ENCODE peak calls at places on chromosomes 13 and 19, in four cellular contexts. One of them, this sample, is unnamed.
A peak's percentile ranks its signal among the peaks of the same experiment; 100 is the strongest.

GRCh38 chr19:41000310-41000737 is 9.2 kb downstream of the CYP2B6 start:
- DNase-seq in OCI-LY7: no peak
- DNase-seq in Caco-2: no peak
- DNase-seq in pancreas: no peak
- DNase-seq in this sample: no peak

GRCh38 chr13:21219044-21219381 is 42.6 kb downstream of the MRPL57 start:
- DNase-seq in OCI-LY7: no peak
- DNase-seq in Caco-2: no peak
- DNase-seq in pancreas: no peak
- DNase-seq in this sample: no peak

GRCh38 chr13:75486146-75486545 is 4.2 kb upstream of the TBC1D4 start:
- DNase-seq in Caco-2: no peak
- DNase-seq in pancreas: no peak
- DNase-seq in OCI-LY7: no peak
- DNase-seq in this sample: no peak

GRCh38 chr13:40171566-40171965 is 494.9 kb downstream of the FOXO1 start:
- DNase-seq in OCI-LY7: no peak
- DNase-seq in pancreas: no peak
- DNase-seq in Caco-2: no peak
- DNase-seq in this sample: no peak

GRCh38 chr13:113122571-113123225 is at the start of gene F10:
- DNase-seq in pancreas: peak; percentile 77
- DNase-seq in Caco-2: peak; percentile 94
- DNase-seq in OCI-LY7: no peak
- DNase-seq in this sample: peak; percentile 52

GRCh38 chr13:30552567-30552966 is 65.2 kb upstream of the USPL1 start:
- DNase-seq in pancreas: no peak
- DNase-seq in Caco-2: no peak
- DNase-seq in OCI-LY7: no peak
- DNase-seq in this sample: no peak

GRCh38 chr13:49791214-49791752 is 1.2 kb downstream of the KPNA3 start:
- DNase-seq in OCI-LY7: peak; percentile 74
- DNase-seq in pancreas: no peak
- DNase-seq in Caco-2: peak; percentile 50
- DNase-seq in this sample: peak; percentile 37

GRCh38 chr19:33064117-33064777 is 441 bp downstream of the RHPN2 start:
- DNase-seq in Caco-2: peak; percentile 87
- DNase-seq in OCI-LY7: peak; percentile 20
- DNase-seq in pancreas: peak; percentile 86
- DNase-seq in this sample: no peak

GRCh38 chr13:80180745-80181144 is 160.2 kb downstream of the SPRY2 start:
- DNase-seq in Caco-2: no peak
- DNase-seq in pancreas: no peak
- DNase-seq in OCI-LY7: no peak
- DNase-seq in this sample: no peak

DNA sequence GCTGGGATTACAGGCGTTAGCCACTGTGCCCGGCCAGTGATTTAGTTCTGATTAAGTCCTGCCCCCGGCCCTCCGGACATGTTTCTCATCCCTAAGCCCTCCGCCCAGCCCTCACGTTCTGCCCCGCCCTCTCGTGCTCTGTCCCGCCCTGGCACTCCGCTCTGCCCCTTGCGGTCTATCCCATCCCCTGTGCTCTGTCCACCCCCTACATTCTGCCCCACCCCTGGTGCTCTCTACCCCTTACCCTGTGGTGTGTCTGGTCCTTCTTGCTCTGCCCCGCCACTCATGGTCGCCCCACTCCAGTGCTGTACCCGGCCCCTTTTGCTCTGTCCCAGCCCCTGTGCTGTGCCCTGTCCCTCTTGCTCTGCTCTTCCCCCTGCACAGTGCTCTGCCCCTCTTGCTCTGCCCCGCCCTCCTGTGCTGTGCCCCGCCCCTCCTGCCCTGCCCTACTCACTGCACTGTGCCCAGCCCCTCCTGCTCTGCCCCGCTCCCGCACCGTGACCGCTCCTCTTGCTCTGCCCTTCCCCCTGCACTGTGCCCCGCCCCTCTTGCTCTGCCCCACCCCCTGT is 3.0 kb downstream of the GTPBP3 start:
- DNase-seq in Caco-2: no peak
- DNase-seq in pancreas: no peak
- DNase-seq in OCI-LY7: no peak
- DNase-seq in this sample: peak; percentile 82
- TF ChIP-seq CTCF in Caco-2: no peak
- TF ChIP-seq CTCF in pancreas: no peak
- TF ChIP-seq CTCF in OCI-LY7: no peak
- TF ChIP-seq CTCF in this sample: no peak

DNA sequence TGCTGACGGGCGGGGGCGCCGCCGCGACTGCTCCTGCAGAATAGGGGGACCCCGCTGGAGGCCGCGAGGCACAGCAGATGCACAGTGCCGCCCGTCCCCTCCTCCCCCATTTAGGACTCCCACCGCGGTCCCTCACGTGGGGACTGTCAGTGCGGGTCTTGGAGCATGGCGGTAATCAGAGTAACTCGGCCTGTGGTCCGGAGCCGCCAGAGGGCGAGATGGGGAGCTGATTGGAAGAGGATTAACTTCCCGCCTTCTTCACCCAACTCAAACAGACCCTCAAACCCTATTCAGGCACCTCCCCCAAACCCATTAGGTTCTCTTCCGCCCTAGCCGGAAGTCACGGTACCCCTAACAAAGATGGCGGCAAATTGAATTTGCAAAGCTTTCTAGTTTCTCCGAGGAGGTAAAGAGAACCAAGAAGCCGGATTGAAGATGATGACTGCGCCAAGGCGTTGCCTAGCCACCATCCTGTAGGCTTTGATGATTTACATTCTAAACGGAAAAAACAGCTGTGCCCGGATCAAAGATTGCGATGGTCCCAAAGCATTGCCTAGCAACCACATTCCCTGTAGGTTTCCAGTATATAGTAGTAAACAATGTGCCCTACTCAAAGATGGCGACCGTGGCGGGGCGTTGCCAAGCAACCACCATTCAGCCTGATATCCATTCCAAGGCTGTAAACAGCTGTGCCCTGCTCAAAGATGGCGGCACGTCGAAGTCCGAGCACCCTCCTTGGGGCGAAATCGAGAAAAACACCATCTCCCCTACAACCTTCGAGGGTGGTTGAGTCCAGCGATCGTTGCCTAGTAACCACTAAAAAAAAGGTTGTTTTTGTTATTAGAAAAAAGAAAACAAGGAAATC is at the start of gene FUZ:
- DNase-seq in Caco-2: peak; percentile 85
- DNase-seq in pancreas: peak; percentile 98
- DNase-seq in OCI-LY7: peak; percentile 99
- DNase-seq in this sample: peak; percentile 99
- TF ChIP-seq CTCF in Caco-2: no peak
- TF ChIP-seq CTCF in pancreas: no peak
- TF ChIP-seq CTCF in OCI-LY7: peak; percentile 71
- TF ChIP-seq CTCF in this sample: peak; percentile 10

GRCh38 chr19:14515501-14516047 is 2.6 kb downstream of the DNAJB1 start:
- DNase-seq in Caco-2: no peak
- DNase-seq in pancreas: no peak
- DNase-seq in OCI-LY7: no peak
- DNase-seq in this sample: no peak
- TF ChIP-seq CTCF in Caco-2: no peak
- TF ChIP-seq CTCF in pancreas: no peak
- TF ChIP-seq CTCF in OCI-LY7: no peak
- TF ChIP-seq CTCF in this sample: no peak

GRCh38 chr19:5863030-5863665 is 7.2 kb downstream of the FUT5 start:
- DNase-seq in pancreas: no peak
- DNase-seq in Caco-2: no peak
- DNase-seq in OCI-LY7: no peak
- DNase-seq in this sample: no peak

GRCh38 chr19:5867201-5868136 is 2.9 kb downstream of the FUT5 start:
- DNase-seq in Caco-2: no peak
- DNase-seq in pancreas: no peak
- DNase-seq in OCI-LY7: no peak
- DNase-seq in this sample: no peak

GRCh38 chr19:5865772-5866171 is 4.6 kb downstream of the FUT5 start:
- DNase-seq in pancreas: no peak
- DNase-seq in OCI-LY7: no peak
- DNase-seq in Caco-2: no peak
- DNase-seq in this sample: no peak

GRCh38 chr19:5864013-5864720 is 6.2 kb downstream of the FUT5 start:
- DNase-seq in pancreas: no peak
- DNase-seq in Caco-2: no peak
- DNase-seq in OCI-LY7: no peak
- DNase-seq in this sample: no peak

DNA sequence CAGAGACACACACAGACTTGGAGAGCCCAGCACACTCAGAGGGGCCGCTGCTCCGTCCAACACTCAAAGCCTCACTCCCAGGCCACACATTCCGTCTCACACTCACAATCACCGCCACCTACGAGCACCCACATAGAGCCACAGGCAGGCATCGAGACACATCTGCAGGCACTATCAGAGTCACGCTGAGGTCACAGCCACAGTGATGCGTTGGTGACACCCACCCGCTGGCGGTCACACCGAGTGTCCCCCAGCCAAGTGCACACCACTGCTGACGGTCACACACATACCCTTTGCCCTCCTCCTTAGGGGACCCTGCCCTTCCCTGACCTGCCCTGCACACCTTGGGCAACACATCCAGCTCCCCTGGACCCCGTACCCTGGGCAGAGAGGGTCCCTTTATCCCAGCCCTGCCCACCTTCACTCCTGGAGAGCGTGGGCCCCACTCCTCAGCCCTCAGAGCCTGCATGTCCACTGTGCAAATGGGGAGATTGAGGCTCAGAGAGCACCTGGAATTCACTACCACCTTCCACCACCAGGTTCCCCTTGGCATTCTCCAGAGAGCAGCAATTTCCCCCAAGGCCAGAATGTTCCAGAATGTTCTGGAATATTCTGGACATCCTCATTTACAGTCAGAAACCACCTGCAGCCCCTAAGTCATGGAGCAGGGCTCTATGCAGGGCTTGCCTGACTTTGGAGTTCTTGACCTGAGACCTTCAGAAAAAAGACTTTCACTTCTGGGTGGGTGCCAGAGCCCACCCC is 5.4 kb downstream of the FUT5 start:
- DNase-seq in pancreas: no peak
- DNase-seq in Caco-2: no peak
- DNase-seq in OCI-LY7: no peak
- DNase-seq in this sample: no peak
- TF ChIP-seq CTCF in pancreas: no peak
- TF ChIP-seq CTCF in Caco-2: no peak
- TF ChIP-seq CTCF in OCI-LY7: no peak
- TF ChIP-seq CTCF in this sample: no peak

GRCh38 chr19:54392078-54392477 is 23.2 kb upstream of the TTYH1 start:
- DNase-seq in Caco-2: no peak
- DNase-seq in OCI-LY7: no peak
- DNase-seq in pancreas: no peak
- DNase-seq in this sample: no peak
- TF ChIP-seq CTCF in Caco-2: no peak
- TF ChIP-seq CTCF in OCI-LY7: peak; percentile 11
- TF ChIP-seq CTCF in pancreas: no peak
- TF ChIP-seq CTCF in this sample: no peak

DNA sequence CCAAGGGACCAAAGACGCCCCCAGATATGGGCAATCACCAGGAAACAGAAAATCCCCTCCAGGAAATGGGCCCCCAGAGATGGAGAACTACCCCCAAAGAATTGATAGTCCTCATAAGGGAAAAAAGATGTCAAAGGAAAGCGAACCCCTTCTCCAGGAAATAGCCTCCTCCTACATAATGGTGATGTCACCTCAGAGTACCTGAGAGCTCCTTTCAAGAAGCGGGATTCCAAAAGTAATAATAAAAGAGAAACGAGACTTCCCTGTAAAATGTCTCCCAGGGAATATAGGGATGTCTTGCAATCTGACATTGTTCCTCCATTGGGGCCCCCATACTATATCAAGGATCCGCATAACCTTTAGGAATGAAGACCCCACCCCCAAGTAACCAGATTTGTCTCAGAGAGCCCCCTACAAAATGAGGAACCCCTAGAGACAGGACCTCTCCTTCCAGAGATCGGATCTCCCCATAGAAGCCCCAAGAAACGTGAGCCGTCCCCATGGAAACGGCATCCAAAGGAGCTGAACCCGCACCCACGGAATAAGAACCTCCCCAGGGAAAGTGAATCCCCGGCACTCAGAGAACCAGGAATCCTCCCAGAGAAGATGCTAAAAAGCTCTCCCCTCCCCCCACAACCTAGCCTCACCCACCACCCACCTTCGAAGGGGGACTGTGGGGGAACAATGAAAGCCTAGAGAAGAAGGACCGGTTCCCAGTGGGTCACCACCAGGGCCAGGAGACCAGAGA is 909 bp downstream of the CDKN2D start:
- DNase-seq in pancreas: no peak
- DNase-seq in OCI-LY7: no peak
- DNase-seq in Caco-2: no peak
- DNase-seq in this sample: no peak
- TF ChIP-seq CTCF in pancreas: no peak
- TF ChIP-seq CTCF in OCI-LY7: no peak
- TF ChIP-seq CTCF in Caco-2: no peak
- TF ChIP-seq CTCF in this sample: no peak

DNA sequence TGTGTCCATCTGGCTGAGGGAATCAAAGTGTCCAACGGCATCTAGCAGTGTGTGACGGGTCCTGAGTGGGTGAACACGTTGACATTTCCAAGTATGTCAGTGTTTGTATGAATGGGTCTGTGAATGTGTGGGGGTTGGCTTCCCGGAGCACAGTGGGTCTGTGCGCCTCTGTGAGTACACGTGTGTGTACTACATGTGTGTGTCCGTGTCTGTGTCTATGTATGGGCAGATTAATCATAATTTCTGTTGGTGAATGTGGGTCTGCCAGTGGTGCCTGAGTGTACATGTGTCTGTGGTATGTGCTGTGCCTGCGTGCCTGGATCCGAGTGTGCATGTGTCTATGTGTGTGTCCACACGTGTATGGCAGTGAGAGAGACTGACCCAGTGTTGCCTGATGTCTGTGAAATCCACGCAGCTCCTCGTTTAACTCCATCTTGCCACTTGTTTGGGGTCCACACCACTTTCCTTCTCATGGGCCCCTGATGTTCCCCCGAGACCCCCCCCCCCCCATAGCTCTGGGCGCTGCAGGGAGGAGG is 5.4 kb downstream of the CCDC8 start:
- DNase-seq in OCI-LY7: no peak
- DNase-seq in Caco-2: no peak
- DNase-seq in pancreas: peak; percentile 17
- DNase-seq in this sample: peak; percentile 49
- TF ChIP-seq CTCF in OCI-LY7: no peak
- TF ChIP-seq CTCF in Caco-2: no peak
- TF ChIP-seq CTCF in pancreas: no peak
- TF ChIP-seq CTCF in this sample: no peak

GRCh38 chr19:12793290-12794195 is 2.3 kb downstream of the JUNB start:
- DNase-seq in Caco-2: peak; percentile 94
- DNase-seq in OCI-LY7: peak; percentile 91
- DNase-seq in pancreas: peak; percentile 97
- DNase-seq in this sample: peak; percentile 95
- TF ChIP-seq CTCF in Caco-2: no peak
- TF ChIP-seq CTCF in OCI-LY7: no peak
- TF ChIP-seq CTCF in pancreas: no peak
- TF ChIP-seq CTCF in this sample: peak; percentile 1